ENCODE peak calls at places on chromosomes 1 and 21, in five cellular contexts. Q is psoas muscle, X is left lung, M is aorta, F is PC-3. U is an unnamed sample. For H3K27me3 and H3K4me1, the result is how much of the 10 kb centered on the place peaks cover.

GRCh38 chr1:58883037-58883887 is 99.4 kb upstream of the JUN start:
- DNase-seq in F (peak), X (peak), Q (peak), M (peak), U (no peak)

GRCh38 chr1:180230791-180231505 is 884 bp downstream of the LHX4 start:
- DNase-seq in F (peak), Q (no peak), M (peak), X (no peak), U (peak)

GRCh38 chr1:227942021-227942715 is 5.6 kb downstream of the WNT9A start:
- DNase-seq in F (no peak), X (no peak), M (peak), Q (no peak), U (peak)

GRCh38 chr1:114156538-114157274 is 3.0 kb upstream of the SYT6 start:
- DNase-seq in Q (no peak), F (no peak), X (no peak), M (no peak), U (no peak)

GRCh38 chr1:27348861-27349783 is 7.3 kb downstream of the SYTL1 start:
- DNase-seq in X (peak), M (no peak), Q (no peak), F (peak), U (peak)

GRCh38 chr1:115476616-115477015 is 138.6 kb upstream of the NGF start:
- DNase-seq in X (no peak), F (no peak), M (no peak), Q (no peak), U (no peak)

GRCh38 chr1:229037806-229038405 is 233.0 kb upstream of the RAB4A start:
- DNase-seq in X (no peak), F (no peak), Q (no peak), M (no peak), U (no peak)

GRCh38 chr1:99239690-99240089 is 24.6 kb upstream of the PLPPR4 start:
- DNase-seq in X (no peak), Q (no peak), F (no peak), M (no peak), U (no peak)

GRCh38 chr1:225977937-225978748 is 21.0 kb downstream of the SDE2 start:
- DNase-seq in F (no peak), Q (no peak), X (peak), M (no peak), U (no peak)

GRCh38 chr1:63405021-63405420 is 37.6 kb downstream of the ALG6 start:
- DNase-seq in F (peak), X (no peak), M (no peak), Q (no peak), U (peak)

GRCh38 chr1:244097523-244098390 is 46.7 kb downstream of the ZBTB18 start:
- DNase-seq in M (no peak), X (no peak), F (no peak), Q (no peak), U (no peak)

GRCh38 chr21:45293214-45293725 is 5.6 kb upstream of the POFUT2 start:
- DNase-seq in Q (no peak), X (no peak), M (no peak), F (peak), U (no peak)

DNA sequence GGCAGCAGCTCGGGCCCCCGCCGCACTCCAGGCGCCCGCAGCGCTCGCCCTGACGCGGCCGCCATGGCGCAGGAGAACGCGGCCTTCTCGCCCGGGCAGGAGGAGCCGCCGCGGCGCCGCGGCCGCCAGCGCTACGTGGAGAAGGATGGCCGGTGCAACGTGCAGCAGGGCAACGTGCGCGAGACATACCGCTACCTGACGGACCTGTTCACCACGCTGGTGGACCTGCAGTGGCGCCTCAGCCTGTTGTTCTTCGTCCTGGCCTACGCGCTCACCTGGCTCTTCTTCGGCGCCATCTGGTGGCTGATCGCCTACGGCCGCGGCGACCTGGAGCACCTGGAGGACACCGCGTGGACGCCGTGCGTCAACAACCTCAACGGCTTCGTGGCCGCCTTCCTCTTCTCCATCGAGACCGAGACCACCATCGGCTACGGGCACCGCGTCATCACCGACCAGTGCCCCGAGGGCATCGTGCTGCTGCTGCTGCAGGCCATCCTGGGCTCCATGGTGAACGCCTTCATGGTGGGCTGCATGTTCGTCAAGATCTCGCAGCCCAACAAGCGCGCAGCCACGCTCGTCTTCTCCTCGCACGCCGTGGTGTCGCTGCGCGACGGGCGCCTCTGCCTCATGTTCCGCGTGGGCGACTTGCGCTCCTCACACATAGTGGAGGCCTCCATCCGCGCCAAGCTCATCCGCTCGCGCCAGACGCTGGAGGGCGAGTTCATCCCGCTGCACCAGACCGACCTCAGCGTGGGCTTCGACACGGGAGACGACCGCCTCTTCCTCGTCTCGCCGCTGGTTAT is 2.8 kb downstream of the KCNJ9 start:
- DNase-seq in M (peak), X (peak), F (peak), Q (peak), U (no peak)
- H3K27me3 ChIP-seq in M (under half), X (under half), F (under half), Q (under half), U (under half)

GRCh38 chr21:14880922-14881321 is 183.9 kb downstream of the NRIP1 start:
- DNase-seq in M (no peak), F (peak), X (no peak), Q (no peak), U (no peak)

GRCh38 chr21:14878971-14879370 is 185.8 kb downstream of the NRIP1 start:
- DNase-seq in Q (no peak), X (no peak), F (peak), M (no peak), U (no peak)

GRCh38 chr21:14881863-14882262 is 182.9 kb downstream of the NRIP1 start:
- DNase-seq in M (no peak), F (no peak), Q (no peak), X (no peak), U (no peak)

GRCh38 chr21:14877581-14878228 is 187.1 kb downstream of the NRIP1 start:
- DNase-seq in F (peak), Q (no peak), X (no peak), M (no peak), U (peak)

DNA sequence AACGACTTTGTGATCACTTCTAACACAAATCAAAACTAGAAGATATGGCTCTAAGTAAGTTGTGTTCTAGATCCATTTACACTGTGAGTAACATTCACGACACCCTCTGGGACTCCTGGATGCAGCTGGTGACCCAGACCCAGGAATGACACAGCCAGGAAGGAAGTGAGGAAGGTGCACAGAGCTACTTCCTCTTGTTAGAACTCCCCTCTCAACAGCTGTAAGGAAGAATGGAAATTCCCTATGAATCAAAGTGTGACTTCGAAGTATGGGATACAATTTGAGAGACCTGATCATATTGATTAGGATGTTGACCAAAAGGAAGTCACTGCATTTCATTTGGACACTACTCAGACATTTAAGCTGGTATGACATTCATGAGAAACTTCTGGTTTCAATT is 185.3 kb downstream of the NRIP1 start:
- DNase-seq in Q (no peak), F (peak), X (no peak), M (no peak), U (no peak)
- H3K4me1 ChIP-seq in Q (under half), F (half or more), X (under half), M (under half), U (half or more)

DNA sequence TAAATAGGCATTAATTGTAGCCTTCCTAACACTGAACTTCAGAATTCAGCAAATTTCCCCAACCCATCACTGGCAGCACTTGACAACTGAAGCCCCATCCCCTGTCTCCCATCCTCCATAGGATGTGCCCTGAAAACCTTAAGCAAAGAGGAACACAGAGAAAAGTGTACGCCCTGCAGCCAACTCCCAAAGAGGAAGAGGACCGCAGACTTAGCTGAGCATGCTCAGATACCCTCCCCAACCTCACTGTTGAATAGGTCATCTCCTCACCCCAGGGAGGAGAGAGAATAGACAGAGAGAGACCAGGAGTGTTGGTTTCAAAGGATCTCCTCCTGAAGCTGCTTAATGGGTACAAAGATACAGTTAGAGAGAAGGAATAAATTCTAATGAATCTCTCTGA is 50.5 kb downstream of the CD2 start:
- DNase-seq in F (no peak), Q (no peak), X (no peak), M (no peak), U (no peak)
- H3K4me3 ChIP-seq in F (no peak), Q (no peak), X (no peak), M (no peak), U (no peak)

DNA sequence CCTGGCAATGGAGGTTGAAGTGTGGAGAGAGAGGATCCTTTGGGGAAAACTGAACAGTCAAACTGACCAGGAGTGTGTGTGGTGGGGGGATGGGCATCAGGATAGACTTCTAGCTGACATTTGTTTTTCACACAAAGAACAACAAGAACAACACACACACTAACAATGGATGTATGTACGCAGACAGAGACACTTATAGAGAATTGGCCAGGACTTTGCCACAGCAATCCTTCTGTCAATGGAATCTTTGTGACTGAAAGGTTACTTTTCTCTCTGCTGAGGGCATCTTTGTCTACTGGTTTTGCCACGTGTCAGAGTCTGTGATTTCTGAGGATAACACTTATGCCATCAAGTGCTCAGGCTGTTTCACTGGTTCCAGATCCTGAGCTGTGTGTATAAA is 12.4 kb upstream of the FCGR2A start:
- DNase-seq in M (no peak), X (no peak), Q (no peak), F (no peak), U (no peak)
- H3K27me3 ChIP-seq in M (under half), X (under half), Q (under half), F (under half), U (under half)

DNA sequence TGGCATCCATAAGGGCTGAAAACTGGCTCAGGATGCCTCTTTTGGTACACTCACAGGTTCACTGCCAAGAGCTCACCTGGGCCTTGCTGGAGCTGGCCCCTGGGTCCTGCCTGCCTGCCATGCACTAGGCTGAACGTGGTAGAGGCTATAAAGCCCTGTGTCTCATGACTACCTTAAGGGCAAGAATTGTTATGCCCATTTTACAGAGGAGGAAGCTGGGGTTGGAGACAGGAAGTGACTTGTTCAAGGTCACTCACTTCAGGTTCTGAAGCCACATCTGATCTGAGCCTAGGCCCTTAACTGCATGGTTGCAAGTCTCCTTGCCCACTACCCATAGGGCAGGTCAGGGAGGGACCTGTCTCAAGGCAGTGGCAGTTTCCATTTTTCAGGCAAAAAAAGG is 7.9 kb downstream of the STK40 start:
- DNase-seq in X (no peak), F (no peak), M (no peak), Q (no peak), U (no peak)
- H3K4me1 ChIP-seq in X (half or more), F (under half), M (under half), Q (half or more), U (under half)

GRCh38 chr1:169866577-169866976 is 27.1 kb downstream of the SCYL3 start:
- DNase-seq in X (no peak), F (peak), M (no peak), Q (no peak), U (no peak)
- H3K4me3 ChIP-seq in X (no peak), F (peak), M (no peak), Q (no peak), U (no peak)

DNA sequence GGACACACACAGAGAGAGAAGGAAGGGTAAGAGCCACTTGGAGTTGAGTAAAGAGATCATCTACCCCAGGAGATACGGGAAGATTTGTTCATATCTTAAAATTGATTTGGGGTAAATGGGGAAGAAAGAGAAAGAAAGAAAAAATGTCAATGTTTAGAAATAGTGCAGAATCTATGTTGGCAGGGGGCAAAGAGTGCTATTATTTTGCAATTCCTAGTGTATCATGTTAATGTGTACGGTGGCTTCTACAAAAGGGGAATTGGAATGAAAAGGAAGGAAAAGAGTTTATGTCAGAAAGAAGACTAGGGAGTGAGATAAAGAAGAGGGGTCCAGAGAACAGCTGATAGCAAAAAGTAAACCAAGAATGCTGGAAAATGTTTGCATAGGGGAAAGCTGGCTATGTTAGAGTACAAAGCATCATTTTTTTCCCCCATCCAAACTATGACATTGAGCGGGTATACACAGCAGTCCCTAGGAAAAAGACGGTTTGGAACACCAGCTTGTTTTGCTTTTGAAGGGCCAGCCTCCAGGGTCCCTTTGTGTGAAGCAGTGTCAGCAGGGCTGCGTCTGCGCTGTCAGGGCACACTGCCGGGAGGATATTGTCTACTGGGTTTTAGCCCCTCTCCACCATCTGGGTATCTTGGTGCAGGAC is 10.8 kb downstream of the LRRC8D start:
- DNase-seq in F (no peak), X (no peak), Q (no peak), M (no peak), U (no peak)
- H3K27me3 ChIP-seq in F (under half), X (under half), Q (under half), M (under half), U (under half)

U was measured in Caco-2.